ENCODE peak calls at places on chromosomes 16 and 17, in seven cellular contexts. One of them, this sample, is unnamed.

GRCh38 chr17:22138861-22139469 is 446.6 kb downstream of the KCNJ18 start:
- DNase-seq in tibial nerve: no peak
- DNase-seq in GM12865: no peak
- DNase-seq in HFF-Myc: no peak
- DNase-seq in prostate gland: no peak
- DNase-seq in PC-3: peak; percentile 23
- DNase-seq in AG04450: no peak
- DNase-seq in this sample: no peak

GRCh38 chr16:4105848-4106247 is 10.4 kb downstream of the ADCY9 start:
- DNase-seq in tibial nerve: no peak
- DNase-seq in GM12865: no peak
- DNase-seq in HFF-Myc: no peak
- DNase-seq in prostate gland: no peak
- DNase-seq in PC-3: no peak
- DNase-seq in AG04450: no peak
- DNase-seq in this sample: no peak

GRCh38 chr17:61469949-61470348 is 17.7 kb downstream of the TBX4 start:
- DNase-seq in tibial nerve: no peak
- DNase-seq in GM12865: no peak
- DNase-seq in HFF-Myc: no peak
- DNase-seq in prostate gland: no peak
- DNase-seq in PC-3: no peak
- DNase-seq in AG04450: no peak
- DNase-seq in this sample: no peak

GRCh38 chr17:73594025-73594424 is 50.2 kb downstream of the SDK2 start:
- DNase-seq in tibial nerve: no peak
- DNase-seq in GM12865: no peak
- DNase-seq in HFF-Myc: no peak
- DNase-seq in prostate gland: no peak
- DNase-seq in PC-3: no peak
- DNase-seq in AG04450: no peak
- DNase-seq in this sample: no peak

GRCh38 chr16:67150058-67150832 is 553 bp downstream of the B3GNT9 start:
- DNase-seq in tibial nerve: no peak
- DNase-seq in GM12865: peak; percentile 44
- DNase-seq in HFF-Myc: no peak
- DNase-seq in prostate gland: no peak
- DNase-seq in PC-3: no peak
- DNase-seq in AG04450: no peak
- DNase-seq in this sample: peak; percentile 69

GRCh38 chr16:52364500-52364899 is 182.4 kb downstream of the TOX3 start:
- DNase-seq in tibial nerve: no peak
- DNase-seq in GM12865: no peak
- DNase-seq in HFF-Myc: no peak
- DNase-seq in prostate gland: no peak
- DNase-seq in PC-3: no peak
- DNase-seq in AG04450: no peak
- DNase-seq in this sample: no peak

GRCh38 chr16:49884033-49884707 is 28.3 kb upstream of the ZNF423 start:
- DNase-seq in tibial nerve: no peak
- DNase-seq in GM12865: no peak
- DNase-seq in HFF-Myc: no peak
- DNase-seq in prostate gland: no peak
- DNase-seq in PC-3: no peak
- DNase-seq in AG04450: no peak
- DNase-seq in this sample: no peak

GRCh38 chr16:87067890-87068289 is 249.3 kb downstream of the C16orf95 start:
- DNase-seq in tibial nerve: no peak
- DNase-seq in GM12865: no peak
- DNase-seq in HFF-Myc: no peak
- DNase-seq in prostate gland: no peak
- DNase-seq in PC-3: no peak
- DNase-seq in AG04450: no peak
- DNase-seq in this sample: no peak

GRCh38 chr17:20187049-20187448 is 177.9 kb downstream of the SPECC1 start:
- DNase-seq in tibial nerve: no peak
- DNase-seq in GM12865: no peak
- DNase-seq in HFF-Myc: no peak
- DNase-seq in prostate gland: no peak
- DNase-seq in PC-3: peak; percentile 22
- DNase-seq in AG04450: no peak
- DNase-seq in this sample: peak; percentile 83

GRCh38 chr17:82332669-82333278 is 792 bp downstream of the SECTM1 start:
- DNase-seq in tibial nerve: no peak
- DNase-seq in GM12865: no peak
- DNase-seq in HFF-Myc: no peak
- DNase-seq in prostate gland: no peak
- DNase-seq in PC-3: peak; percentile 66
- DNase-seq in AG04450: no peak
- DNase-seq in this sample: peak; percentile 54
- H3K4me3 ChIP-seq in tibial nerve: peak overlapping the region; percentile 37
- H3K4me3 ChIP-seq in GM12865: no peak overlapping the region
- H3K4me3 ChIP-seq in HFF-Myc: peak overlapping the region; percentile 41
- H3K4me3 ChIP-seq in prostate gland: peak overlapping the region; percentile 56
- H3K4me3 ChIP-seq in PC-3: peak overlapping the region; percentile 76
- H3K4me3 ChIP-seq in AG04450: peak overlapping the region; percentile 60
- H3K4me3 ChIP-seq in this sample: no peak overlapping the region

GRCh38 chr17:62653831-62654829 is 26.7 kb downstream of the MRC2 start:
- DNase-seq in tibial nerve: peak; percentile 43
- DNase-seq in GM12865: no peak
- DNase-seq in HFF-Myc: no peak
- DNase-seq in prostate gland: peak; percentile 19
- DNase-seq in PC-3: no peak
- DNase-seq in AG04450: no peak
- DNase-seq in this sample: peak; percentile 33
- H3K4me3 ChIP-seq in tibial nerve: no peak overlapping the region
- H3K4me3 ChIP-seq in GM12865: no peak overlapping the region
- H3K4me3 ChIP-seq in HFF-Myc: no peak overlapping the region
- H3K4me3 ChIP-seq in prostate gland: no peak overlapping the region
- H3K4me3 ChIP-seq in PC-3: no peak overlapping the region
- H3K4me3 ChIP-seq in AG04450: no peak overlapping the region
- H3K4me3 ChIP-seq in this sample: no peak overlapping the region

GRCh38 chr17:3566551-3566950 is 8.9 kb upstream of the TRPV3 start:
- DNase-seq in tibial nerve: no peak
- DNase-seq in GM12865: no peak
- DNase-seq in HFF-Myc: no peak
- DNase-seq in prostate gland: no peak
- DNase-seq in PC-3: no peak
- DNase-seq in AG04450: no peak
- DNase-seq in this sample: no peak
- H3K4me3 ChIP-seq in tibial nerve: no peak overlapping the region
- H3K4me3 ChIP-seq in GM12865: no peak overlapping the region
- H3K4me3 ChIP-seq in HFF-Myc: no peak overlapping the region
- H3K4me3 ChIP-seq in prostate gland: no peak overlapping the region
- H3K4me3 ChIP-seq in PC-3: no peak overlapping the region
- H3K4me3 ChIP-seq in AG04450: no peak overlapping the region
- H3K4me3 ChIP-seq in this sample: no peak overlapping the region

GRCh38 chr17:75416006-75416405 is 10.5 kb upstream of the GRB2 start:
- DNase-seq in tibial nerve: no peak
- DNase-seq in GM12865: no peak
- DNase-seq in HFF-Myc: no peak
- DNase-seq in prostate gland: no peak
- DNase-seq in PC-3: no peak
- DNase-seq in AG04450: no peak
- DNase-seq in this sample: no peak

GRCh38 chr17:75414488-75414887 is 9.0 kb upstream of the GRB2 start:
- DNase-seq in tibial nerve: no peak
- DNase-seq in GM12865: no peak
- DNase-seq in HFF-Myc: no peak
- DNase-seq in prostate gland: no peak
- DNase-seq in PC-3: no peak
- DNase-seq in AG04450: no peak
- DNase-seq in this sample: no peak

GRCh38 chr17:75411328-75412067 is 6.0 kb upstream of the GRB2 start:
- DNase-seq in tibial nerve: no peak
- DNase-seq in GM12865: no peak
- DNase-seq in HFF-Myc: no peak
- DNase-seq in prostate gland: no peak
- DNase-seq in PC-3: no peak
- DNase-seq in AG04450: no peak
- DNase-seq in this sample: no peak

GRCh38 chr17:75410141-75410540 is 4.7 kb upstream of the GRB2 start:
- DNase-seq in tibial nerve: no peak
- DNase-seq in GM12865: no peak
- DNase-seq in HFF-Myc: no peak
- DNase-seq in prostate gland: no peak
- DNase-seq in PC-3: no peak
- DNase-seq in AG04450: no peak
- DNase-seq in this sample: no peak

DNA sequence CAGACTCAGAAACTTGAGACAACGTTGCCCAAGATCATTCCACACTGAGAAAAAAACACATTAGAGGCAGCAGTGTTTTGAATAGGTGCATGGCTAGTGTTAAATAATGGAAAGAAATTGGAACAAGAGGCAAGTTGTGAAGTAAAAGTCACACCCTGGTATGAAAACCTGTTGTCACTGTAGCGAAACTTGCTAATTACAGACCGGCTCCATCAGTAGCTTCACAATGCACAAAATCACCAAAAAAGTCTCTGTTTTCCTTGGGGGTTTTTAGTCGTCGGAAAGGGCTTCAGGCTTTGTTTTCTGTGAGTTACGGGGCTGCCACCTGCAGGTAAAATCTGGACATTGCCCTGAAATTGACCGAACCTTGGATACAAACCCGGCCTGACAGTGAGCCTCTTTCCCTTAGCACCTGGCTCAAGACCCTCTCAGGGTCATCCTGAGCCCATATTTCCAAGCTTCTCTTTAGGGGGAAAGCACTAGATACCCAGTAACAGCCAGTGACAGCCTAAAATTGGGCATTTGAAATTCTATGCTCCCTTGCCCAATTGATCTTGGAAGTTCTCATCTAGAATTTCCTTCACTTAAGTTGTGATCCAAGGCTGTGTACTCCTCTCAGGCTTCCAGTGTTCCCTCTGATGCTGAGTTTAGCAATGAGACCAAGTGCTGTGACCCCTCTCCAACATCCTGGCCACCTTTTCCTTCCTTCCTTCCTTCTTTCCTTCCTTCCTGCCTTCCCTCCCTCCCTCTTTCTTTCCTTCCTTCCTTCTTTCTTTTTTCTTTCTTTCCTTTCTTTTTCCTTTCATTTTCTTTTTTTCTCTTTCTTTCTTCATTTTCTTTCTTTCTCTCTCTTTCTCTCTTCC is 7.2 kb upstream of the GRB2 start:
- DNase-seq in tibial nerve: peak; percentile 84
- DNase-seq in GM12865: peak; percentile 92
- DNase-seq in HFF-Myc: peak; percentile 36
- DNase-seq in prostate gland: peak; percentile 38
- DNase-seq in PC-3: peak; percentile 88
- DNase-seq in AG04450: peak; percentile 46
- DNase-seq in this sample: peak; percentile 37
- H3K4me3 ChIP-seq in tibial nerve: no peak overlapping the region
- H3K4me3 ChIP-seq in GM12865: no peak overlapping the region
- H3K4me3 ChIP-seq in HFF-Myc: no peak overlapping the region
- H3K4me3 ChIP-seq in prostate gland: no peak overlapping the region
- H3K4me3 ChIP-seq in PC-3: peak overlapping the region; percentile 42
- H3K4me3 ChIP-seq in AG04450: no peak overlapping the region
- H3K4me3 ChIP-seq in this sample: no peak overlapping the region

GRCh38 chr16:2460916-2461315 is 1.0 kb downstream of the TEDC2 start:
- DNase-seq in tibial nerve: no peak
- DNase-seq in GM12865: no peak
- DNase-seq in HFF-Myc: no peak
- DNase-seq in prostate gland: no peak
- DNase-seq in PC-3: no peak
- DNase-seq in AG04450: no peak
- DNase-seq in this sample: no peak
- H3K4me3 ChIP-seq in tibial nerve: no peak overlapping the region
- H3K4me3 ChIP-seq in GM12865: peak overlapping the region; percentile 58
- H3K4me3 ChIP-seq in HFF-Myc: peak overlapping the region; percentile 57
- H3K4me3 ChIP-seq in prostate gland: no peak overlapping the region
- H3K4me3 ChIP-seq in PC-3: peak overlapping the region; percentile 74
- H3K4me3 ChIP-seq in AG04450: peak overlapping the region; percentile 70
- H3K4me3 ChIP-seq in this sample: peak overlapping the region; percentile 59

GRCh38 chr16:56657555-56658430 is at the start of gene MT1F:
- DNase-seq in tibial nerve: peak; percentile 62
- DNase-seq in GM12865: peak; percentile 33
- DNase-seq in HFF-Myc: no peak
- DNase-seq in prostate gland: peak; percentile 96
- DNase-seq in PC-3: peak; percentile 76
- DNase-seq in AG04450: no peak
- DNase-seq in this sample: peak; percentile 15
- H3K4me3 ChIP-seq in tibial nerve: peak within 1 kb of the TSS; percentile 44
- H3K4me3 ChIP-seq in GM12865: peak within 1 kb of the TSS; percentile 31
- H3K4me3 ChIP-seq in HFF-Myc: peak within 1 kb of the TSS; percentile 25
- H3K4me3 ChIP-seq in prostate gland: peak within 1 kb of the TSS; percentile 47
- H3K4me3 ChIP-seq in PC-3: peak within 1 kb of the TSS; percentile 83
- H3K4me3 ChIP-seq in AG04450: peak within 1 kb of the TSS; percentile 47
- H3K4me3 ChIP-seq in this sample: peak within 1 kb of the TSS; percentile 31

This sample was measured in astrocyte.